ENCODE peak calls at places on chromosome 14, in four cellular contexts. A, H, Z and K are unnamed samples.

GRCh38 chr14:77741438-77741837 is 19.5 kb downstream of the SNW1 start:
- DNase-seq in A (no peak), Z (no peak), H (no peak), K (no peak)

GRCh38 chr14:94476018-94476417 is at the start of gene SERPINA9:
- DNase-seq in A (no peak), Z (no peak), H (no peak), K (no peak)

GRCh38 chr14:78162202-78162601 is 8.0 kb upstream of the NRXN3 start:
- DNase-seq in A (no peak), H (no peak), Z (no peak), K (no peak)

GRCh38 chr14:99388286-99388685 is 92.4 kb downstream of the SETD3 start:
- DNase-seq in Z (no peak), A (no peak), H (no peak), K (no peak)

GRCh38 chr14:61627612-61628011 is 67.7 kb upstream of the HIF1A start:
- DNase-seq in H (no peak), A (no peak), Z (no peak), K (no peak)

GRCh38 chr14:93002851-93003298 is 79.9 kb downstream of the CHGA start:
- DNase-seq in A (no peak), H (no peak), Z (no peak), K (no peak)

GRCh38 chr14:100879194-100879593 is 24.3 kb downstream of the RTL1 start:
- DNase-seq in Z (peak), A (no peak), H (no peak), K (no peak)

GRCh38 chr14:29554335-29554734 is 373.3 kb downstream of the PRKD1 start:
- DNase-seq in Z (no peak), H (no peak), A (no peak), K (no peak)

GRCh38 chr14:60760209-60760608 is 25.6 kb downstream of the MNAT1 start:
- DNase-seq in H (no peak), Z (no peak), A (no peak), K (no peak)

GRCh38 chr14:76917158-76917596 is 91.0 kb downstream of the LRRC74A start:
- DNase-seq in Z (peak), H (no peak), A (no peak), K (peak)

GRCh38 chr14:49586673-49587460 is 687 bp upstream of the RPS29 start:
- DNase-seq in H (peak), Z (no peak), A (peak), K (no peak)

GRCh38 chr14:92093320-92093719 is 13.1 kb downstream of the ATXN3 start:
- DNase-seq in A (no peak), H (no peak), Z (no peak), K (no peak)

GRCh38 chr14:101072945-101073597 is 169.5 kb upstream of the RTL1 start:
- DNase-seq in Z (no peak), A (peak), H (peak), K (no peak)

DNA sequence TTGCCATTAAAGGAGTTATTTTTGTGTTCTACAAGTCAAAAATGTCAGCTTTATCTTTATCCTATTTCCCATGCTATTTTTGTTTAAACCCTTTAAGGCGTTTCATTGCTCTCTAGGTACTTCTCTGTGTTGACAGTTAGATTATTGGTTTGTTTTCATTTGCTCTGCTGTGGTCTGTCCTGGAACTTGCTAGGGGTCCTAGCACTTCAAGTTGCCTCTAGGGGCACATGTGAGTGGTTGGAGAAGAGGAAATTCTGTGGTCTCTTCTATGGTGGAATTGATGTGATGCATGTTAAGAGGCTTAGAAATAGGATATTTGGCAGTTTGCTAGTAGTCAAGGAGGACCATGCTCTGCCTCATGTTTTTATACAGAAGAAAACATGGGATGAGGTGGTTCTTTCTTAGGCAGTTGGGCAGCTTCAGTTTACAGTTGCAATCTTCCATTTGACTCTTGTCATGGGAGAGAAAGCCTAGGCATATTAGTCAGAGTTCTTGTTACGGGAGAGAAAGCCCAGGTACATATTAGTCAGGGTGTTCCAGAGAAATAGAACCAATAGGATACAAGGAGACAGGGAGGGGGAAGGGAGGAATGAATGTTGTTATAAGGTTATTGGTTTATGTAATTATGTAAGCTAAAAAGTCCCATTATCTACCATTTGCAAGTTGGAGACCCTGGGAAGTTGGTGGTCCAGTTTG is 14.4 kb downstream of the TTLL5 start:
- DNase-seq in H (no peak), A (no peak), Z (no peak), K (no peak)
- TF ChIP-seq CTCF in H (no peak), A (no peak), Z (no peak), K (no peak)

GRCh38 chr14:41607966-41608663 is 1.4 kb downstream of the LRFN5 start:
- DNase-seq in Z (no peak), H (no peak), A (peak), K (no peak)

GRCh38 chr14:41605550-41606248 is 977 bp upstream of the LRFN5 start:
- DNase-seq in H (no peak), A (no peak), Z (peak), K (no peak)

GRCh38 chr14:41607119-41607785 is 576 bp downstream of the LRFN5 start:
- DNase-seq in Z (no peak), A (peak), H (no peak), K (no peak)

GRCh38 chr14:41606249-41607118 is at the start of gene LRFN5:
- DNase-seq in H (no peak), A (peak), Z (peak), K (no peak)

GRCh38 chr14:41609704-41610183 is 3.1 kb downstream of the LRFN5 start:
- DNase-seq in A (peak), Z (peak), H (no peak), K (peak)
- TF ChIP-seq CTCF in A (no peak), Z (peak), H (peak), K (peak)

GRCh38 chr14:32230695-32231280 is 27.7 kb upstream of the RNU6-8 start:
- DNase-seq in A (no peak), H (peak), Z (no peak), K (no peak)

GRCh38 chr14:32232481-32232880 is 29.4 kb upstream of the RNU6-8 start:
- DNase-seq in A (no peak), H (no peak), Z (no peak), K (no peak)

GRCh38 chr14:32226051-32226450 is 23.0 kb upstream of the RNU6-8 start:
- DNase-seq in A (no peak), H (no peak), Z (no peak), K (no peak)

GRCh38 chr14:32233292-32233691 is 30.2 kb upstream of the RNU6-8 start:
- DNase-seq in A (no peak), Z (no peak), H (no peak), K (no peak)

GRCh38 chr14:32230181-32230580 is 27.1 kb upstream of the RNU6-8 start:
- DNase-seq in H (no peak), A (no peak), Z (no peak), K (no peak)
- TF ChIP-seq CTCF in H (no peak), A (no peak), Z (no peak), K (no peak)

GRCh38 chr14:68523994-68524725 is 268.7 kb downstream of the ZFP36L1 start:
- DNase-seq in Z (peak), H (no peak), A (no peak), K (no peak)
- TF ChIP-seq CTCF in Z (peak), H (no peak), A (no peak), K (no peak)

DNA sequence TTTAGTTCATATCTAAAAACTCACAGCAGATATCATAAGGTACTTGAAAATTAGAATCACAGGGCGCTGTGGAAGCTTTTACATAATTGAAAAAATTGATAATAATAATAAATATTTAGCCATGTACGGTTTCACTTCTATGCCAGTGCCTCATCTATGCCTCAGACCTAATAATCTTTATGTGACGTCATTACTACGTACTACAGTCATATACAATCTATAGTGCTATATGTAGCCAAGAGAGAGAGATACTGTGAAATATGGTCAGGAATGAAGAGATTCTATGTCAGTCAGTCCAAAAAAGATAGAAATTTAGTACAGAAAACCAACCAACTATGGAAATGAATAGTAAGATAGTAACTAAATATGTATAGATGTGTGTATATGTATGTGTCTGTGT is 1010.5 kb downstream of the NRXN3 start:
- DNase-seq in H (no peak), Z (no peak), A (no peak), K (no peak)
- TF ChIP-seq CTCF in H (no peak), Z (no peak), A (no peak), K (no peak)

GRCh38 chr14:25518347-25518746 is 468.4 kb upstream of the STXBP6 start:
- DNase-seq in H (no peak), A (no peak), Z (no peak), K (no peak)

DNA sequence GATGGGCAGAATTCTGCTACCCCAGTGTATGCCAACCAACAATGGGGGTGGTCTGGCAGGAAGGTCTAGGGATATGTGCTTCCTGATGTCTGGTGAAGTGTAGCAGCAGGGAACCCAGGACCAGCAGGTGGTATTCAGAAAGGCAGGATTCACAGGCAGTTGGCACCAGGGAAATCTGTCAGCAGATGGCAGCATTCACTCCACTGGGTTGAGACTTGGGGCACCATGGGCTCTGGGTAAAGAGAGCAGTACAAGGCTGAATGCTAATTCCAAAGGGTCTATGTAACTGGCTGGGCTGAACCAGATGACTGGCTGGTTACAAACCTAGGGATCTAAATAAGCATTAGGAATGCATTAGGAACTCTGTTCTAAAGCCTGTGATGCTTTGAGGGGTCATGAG is 466.9 kb upstream of the STXBP6 start:
- DNase-seq in H (no peak), A (no peak), Z (no peak), K (no peak)
- TF ChIP-seq CTCF in H (no peak), A (no peak), Z (no peak), K (no peak)

DNA sequence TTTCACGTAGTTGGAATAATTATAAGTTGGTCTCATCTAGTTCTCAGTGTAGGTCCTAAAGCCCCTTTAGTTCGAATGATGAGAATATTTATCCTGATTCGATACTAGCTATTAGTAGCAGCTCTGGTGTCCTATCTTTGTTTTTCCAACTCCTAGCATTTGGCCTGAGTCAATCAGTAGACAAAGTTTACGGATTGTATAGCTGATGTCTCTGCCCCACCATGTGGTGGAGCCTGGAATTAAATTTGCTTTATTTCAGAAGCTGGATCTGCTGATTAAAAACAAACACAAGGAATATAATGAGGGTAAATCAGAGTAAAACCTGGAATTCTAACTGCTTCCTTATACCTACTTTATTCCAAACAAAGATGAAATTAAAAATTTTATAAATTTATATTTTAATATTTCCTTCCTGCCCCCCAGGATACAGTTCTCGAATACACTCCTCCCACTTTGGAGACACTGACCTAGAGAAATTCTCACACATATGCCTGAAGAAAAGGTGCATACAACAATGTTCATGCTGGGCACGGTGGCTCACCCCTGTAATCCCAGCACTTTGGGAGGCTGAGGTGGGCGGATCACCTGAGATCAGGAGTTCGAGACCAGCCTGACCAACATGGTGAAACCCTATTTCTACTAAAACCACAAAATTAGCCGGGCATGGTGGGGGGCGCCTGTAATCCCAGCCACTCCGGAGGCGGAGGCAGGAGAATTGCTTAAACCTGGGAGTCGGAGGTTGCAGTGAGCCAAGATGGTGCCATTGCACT is 7.6 kb upstream of the BRMS1L start:
- DNase-seq in A (no peak), Z (no peak), H (peak), K (no peak)
- TF ChIP-seq CTCF in A (peak), Z (peak), H (peak), K (peak)

DNA sequence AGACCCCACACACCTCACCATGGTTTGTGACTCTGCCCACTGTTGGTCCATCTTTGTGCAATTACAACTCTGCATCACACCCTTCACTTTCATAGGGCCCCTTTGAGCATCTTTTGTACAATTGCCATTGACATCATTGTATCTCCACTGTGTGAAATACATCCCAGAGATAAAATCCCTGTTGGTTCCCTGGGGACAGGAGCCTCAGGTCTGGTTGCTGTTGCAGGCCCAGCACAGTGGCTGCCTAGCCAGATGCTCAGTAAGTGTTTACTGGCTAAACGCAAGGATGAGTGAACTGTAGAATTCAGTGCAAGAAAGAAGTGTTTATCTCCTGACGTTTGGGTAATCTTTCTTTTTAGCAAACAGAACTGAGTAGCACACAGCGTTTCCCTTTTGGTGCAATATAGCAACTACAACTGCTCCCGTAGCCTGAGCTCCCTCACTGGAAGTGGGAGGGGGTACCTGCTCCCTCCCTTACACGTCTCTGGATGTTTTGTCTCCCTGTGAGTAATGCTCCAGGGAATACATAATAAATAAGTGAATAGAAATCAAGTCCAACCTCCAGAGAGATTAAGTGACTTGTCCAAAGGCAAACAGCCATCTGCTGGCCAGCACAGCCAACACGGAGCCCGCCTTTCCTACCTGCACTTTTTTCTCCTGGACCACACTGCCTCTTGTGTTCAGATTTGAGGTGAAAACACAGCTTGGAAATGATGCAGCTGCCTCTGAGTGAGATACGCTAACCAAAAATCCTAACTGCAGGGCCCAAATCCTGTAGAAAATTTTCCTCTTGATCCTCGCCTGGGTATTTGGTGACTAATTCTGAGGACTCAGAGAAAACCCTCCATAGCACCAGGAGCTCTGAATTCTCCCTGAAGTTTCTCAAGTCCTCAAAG is 27.4 kb downstream of the GALNT16 start:
- DNase-seq in Z (no peak), H (no peak), A (no peak), K (no peak)
- TF ChIP-seq CTCF in Z (no peak), H (no peak), A (no peak), K (no peak)

GRCh38 chr14:97095269-97095668 is 298.1 kb downstream of the VRK1 start:
- DNase-seq in A (no peak), Z (no peak), H (no peak), K (no peak)
- TF ChIP-seq CTCF in A (no peak), Z (no peak), H (no peak), K (no peak)